ENCODE peak calls at places on chromosomes 16 and 17, in nine cellular contexts. One of them, this sample, is unnamed.

GRCh38 chr16:19911747-19912146 is 27.1 kb upstream of the GPRC5B start:
- DNase-seq in activated T-helper 1 cell treated with Interleukin-2 at 50 U/mL for 16 hours: no peak
- DNase-seq in activated CD4-positive, alpha-beta T cell treated with anti-CD3 and anti-CD28 coated beads, Interleukin-2, amount 50 U/mL, for 1 hour: no peak
- DNase-seq in stimulated activated CD8-positive, alpha-beta memory T cell treated with anti-CD3 and anti-CD28 coated beads, Interleukin-12 subunit alpha, Interleukin-12 subunit beta, amount 100 ng/mL, for 4 hours: no peak
- DNase-seq in OCI-LY7: no peak
- DNase-seq in activated T-helper 9 cell treated with anti-CD3 and anti-CD28 coated beads, Interleukin-2, amount 50 U/mL, for 16 hours: no peak
- DNase-seq in ELR: no peak
- DNase-seq in fibroblast of gingiva: no peak
- DNase-seq in GF-D8: no peak
- DNase-seq in this sample: no peak

GRCh38 chr17:75011788-75012319 is 616 bp upstream of the MRPL58 start:
- DNase-seq in stimulated activated CD8-positive, alpha-beta memory T cell treated with anti-CD3 and anti-CD28 coated beads, Interleukin-12 subunit alpha, Interleukin-12 subunit beta, amount 100 ng/mL, for 4 hours: no peak
- DNase-seq in OCI-LY7: no peak
- DNase-seq in activated CD4-positive, alpha-beta T cell treated with anti-CD3 and anti-CD28 coated beads, Interleukin-2, amount 50 U/mL, for 1 hour: no peak
- DNase-seq in activated T-helper 1 cell treated with Interleukin-2 at 50 U/mL for 16 hours: no peak
- DNase-seq in GF-D8: no peak
- DNase-seq in activated T-helper 9 cell treated with anti-CD3 and anti-CD28 coated beads, Interleukin-2, amount 50 U/mL, for 16 hours: no peak
- DNase-seq in fibroblast of gingiva: peak; percentile 81
- DNase-seq in ELR: peak; percentile 66
- DNase-seq in this sample: no peak

GRCh38 chr17:80945736-80946135 is 45.9 kb upstream of the CHMP6 start:
- DNase-seq in fibroblast of gingiva: no peak
- DNase-seq in activated CD4-positive, alpha-beta T cell treated with anti-CD3 and anti-CD28 coated beads, Interleukin-2, amount 50 U/mL, for 1 hour: no peak
- DNase-seq in activated T-helper 9 cell treated with anti-CD3 and anti-CD28 coated beads, Interleukin-2, amount 50 U/mL, for 16 hours: no peak
- DNase-seq in activated T-helper 1 cell treated with Interleukin-2 at 50 U/mL for 16 hours: no peak
- DNase-seq in GF-D8: no peak
- DNase-seq in ELR: no peak
- DNase-seq in stimulated activated CD8-positive, alpha-beta memory T cell treated with anti-CD3 and anti-CD28 coated beads, Interleukin-12 subunit alpha, Interleukin-12 subunit beta, amount 100 ng/mL, for 4 hours: no peak
- DNase-seq in OCI-LY7: no peak
- DNase-seq in this sample: no peak

GRCh38 chr17:35588196-35588920 is 1.2 kb downstream of the AP2B1 start:
- DNase-seq in activated T-helper 1 cell treated with Interleukin-2 at 50 U/mL for 16 hours: no peak
- DNase-seq in activated T-helper 9 cell treated with anti-CD3 and anti-CD28 coated beads, Interleukin-2, amount 50 U/mL, for 16 hours: no peak
- DNase-seq in activated CD4-positive, alpha-beta T cell treated with anti-CD3 and anti-CD28 coated beads, Interleukin-2, amount 50 U/mL, for 1 hour: no peak
- DNase-seq in GF-D8: no peak
- DNase-seq in ELR: peak; percentile 90
- DNase-seq in fibroblast of gingiva: peak; percentile 29
- DNase-seq in OCI-LY7: no peak
- DNase-seq in stimulated activated CD8-positive, alpha-beta memory T cell treated with anti-CD3 and anti-CD28 coated beads, Interleukin-12 subunit alpha, Interleukin-12 subunit beta, amount 100 ng/mL, for 4 hours: no peak
- DNase-seq in this sample: no peak

GRCh38 chr17:4536259-4536741 is 18.9 kb downstream of the MYBBP1A start:
- DNase-seq in GF-D8: no peak
- DNase-seq in activated CD4-positive, alpha-beta T cell treated with anti-CD3 and anti-CD28 coated beads, Interleukin-2, amount 50 U/mL, for 1 hour: no peak
- DNase-seq in activated T-helper 9 cell treated with anti-CD3 and anti-CD28 coated beads, Interleukin-2, amount 50 U/mL, for 16 hours: no peak
- DNase-seq in fibroblast of gingiva: no peak
- DNase-seq in activated T-helper 1 cell treated with Interleukin-2 at 50 U/mL for 16 hours: no peak
- DNase-seq in stimulated activated CD8-positive, alpha-beta memory T cell treated with anti-CD3 and anti-CD28 coated beads, Interleukin-12 subunit alpha, Interleukin-12 subunit beta, amount 100 ng/mL, for 4 hours: no peak
- DNase-seq in ELR: no peak
- DNase-seq in OCI-LY7: no peak
- DNase-seq in this sample: no peak

GRCh38 chr17:81349397-81350319 is 45.6 kb upstream of the BAHCC1 start:
- DNase-seq in OCI-LY7: no peak
- DNase-seq in activated T-helper 1 cell treated with Interleukin-2 at 50 U/mL for 16 hours: no peak
- DNase-seq in activated T-helper 9 cell treated with anti-CD3 and anti-CD28 coated beads, Interleukin-2, amount 50 U/mL, for 16 hours: no peak
- DNase-seq in stimulated activated CD8-positive, alpha-beta memory T cell treated with anti-CD3 and anti-CD28 coated beads, Interleukin-12 subunit alpha, Interleukin-12 subunit beta, amount 100 ng/mL, for 4 hours: no peak
- DNase-seq in activated CD4-positive, alpha-beta T cell treated with anti-CD3 and anti-CD28 coated beads, Interleukin-2, amount 50 U/mL, for 1 hour: no peak
- DNase-seq in GF-D8: no peak
- DNase-seq in ELR: peak; percentile 69
- DNase-seq in fibroblast of gingiva: no peak
- DNase-seq in this sample: no peak

GRCh38 chr16:65059421-65059980 is 62.4 kb downstream of the CDH11 start:
- DNase-seq in activated T-helper 1 cell treated with Interleukin-2 at 50 U/mL for 16 hours: no peak
- DNase-seq in OCI-LY7: no peak
- DNase-seq in ELR: no peak
- DNase-seq in activated CD4-positive, alpha-beta T cell treated with anti-CD3 and anti-CD28 coated beads, Interleukin-2, amount 50 U/mL, for 1 hour: no peak
- DNase-seq in activated T-helper 9 cell treated with anti-CD3 and anti-CD28 coated beads, Interleukin-2, amount 50 U/mL, for 16 hours: no peak
- DNase-seq in fibroblast of gingiva: no peak
- DNase-seq in stimulated activated CD8-positive, alpha-beta memory T cell treated with anti-CD3 and anti-CD28 coated beads, Interleukin-12 subunit alpha, Interleukin-12 subunit beta, amount 100 ng/mL, for 4 hours: no peak
- DNase-seq in GF-D8: no peak
- DNase-seq in this sample: no peak

GRCh38 chr17:76480676-76481075 is 13.3 kb downstream of the AANAT start:
- DNase-seq in activated T-helper 1 cell treated with Interleukin-2 at 50 U/mL for 16 hours: no peak
- DNase-seq in stimulated activated CD8-positive, alpha-beta memory T cell treated with anti-CD3 and anti-CD28 coated beads, Interleukin-12 subunit alpha, Interleukin-12 subunit beta, amount 100 ng/mL, for 4 hours: no peak
- DNase-seq in OCI-LY7: peak; percentile 85
- DNase-seq in activated T-helper 9 cell treated with anti-CD3 and anti-CD28 coated beads, Interleukin-2, amount 50 U/mL, for 16 hours: no peak
- DNase-seq in fibroblast of gingiva: no peak
- DNase-seq in GF-D8: no peak
- DNase-seq in ELR: no peak
- DNase-seq in activated CD4-positive, alpha-beta T cell treated with anti-CD3 and anti-CD28 coated beads, Interleukin-2, amount 50 U/mL, for 1 hour: no peak
- DNase-seq in this sample: no peak

GRCh38 chr16:30335598-30336474 is 19.3 kb downstream of the CD2BP2 start:
- DNase-seq in OCI-LY7: no peak
- DNase-seq in activated T-helper 9 cell treated with anti-CD3 and anti-CD28 coated beads, Interleukin-2, amount 50 U/mL, for 16 hours: no peak
- DNase-seq in activated CD4-positive, alpha-beta T cell treated with anti-CD3 and anti-CD28 coated beads, Interleukin-2, amount 50 U/mL, for 1 hour: no peak
- DNase-seq in stimulated activated CD8-positive, alpha-beta memory T cell treated with anti-CD3 and anti-CD28 coated beads, Interleukin-12 subunit alpha, Interleukin-12 subunit beta, amount 100 ng/mL, for 4 hours: no peak
- DNase-seq in GF-D8: no peak
- DNase-seq in ELR: peak; percentile 61
- DNase-seq in activated T-helper 1 cell treated with Interleukin-2 at 50 U/mL for 16 hours: no peak
- DNase-seq in fibroblast of gingiva: peak; percentile 38
- DNase-seq in this sample: no peak

GRCh38 chr16:71421911-71422310 is 19.9 kb downstream of the TLE7 start:
- DNase-seq in activated T-helper 1 cell treated with Interleukin-2 at 50 U/mL for 16 hours: no peak
- DNase-seq in OCI-LY7: peak; percentile 33
- DNase-seq in activated T-helper 9 cell treated with anti-CD3 and anti-CD28 coated beads, Interleukin-2, amount 50 U/mL, for 16 hours: no peak
- DNase-seq in GF-D8: no peak
- DNase-seq in ELR: peak; percentile 37
- DNase-seq in fibroblast of gingiva: no peak
- DNase-seq in stimulated activated CD8-positive, alpha-beta memory T cell treated with anti-CD3 and anti-CD28 coated beads, Interleukin-12 subunit alpha, Interleukin-12 subunit beta, amount 100 ng/mL, for 4 hours: no peak
- DNase-seq in activated CD4-positive, alpha-beta T cell treated with anti-CD3 and anti-CD28 coated beads, Interleukin-2, amount 50 U/mL, for 1 hour: peak; percentile 9
- DNase-seq in this sample: no peak

GRCh38 chr16:67723151-67723915 is 4.2 kb upstream of the GFOD2 start:
- DNase-seq in activated T-helper 1 cell treated with Interleukin-2 at 50 U/mL for 16 hours: no peak
- DNase-seq in GF-D8: no peak
- DNase-seq in fibroblast of gingiva: peak; percentile 56
- DNase-seq in OCI-LY7: no peak
- DNase-seq in activated T-helper 9 cell treated with anti-CD3 and anti-CD28 coated beads, Interleukin-2, amount 50 U/mL, for 16 hours: no peak
- DNase-seq in stimulated activated CD8-positive, alpha-beta memory T cell treated with anti-CD3 and anti-CD28 coated beads, Interleukin-12 subunit alpha, Interleukin-12 subunit beta, amount 100 ng/mL, for 4 hours: no peak
- DNase-seq in ELR: peak; percentile 95
- DNase-seq in activated CD4-positive, alpha-beta T cell treated with anti-CD3 and anti-CD28 coated beads, Interleukin-2, amount 50 U/mL, for 1 hour: no peak
- DNase-seq in this sample: no peak

GRCh38 chr17:13346996-13347762 is 254.6 kb downstream of the HS3ST3A1 start:
- DNase-seq in activated CD4-positive, alpha-beta T cell treated with anti-CD3 and anti-CD28 coated beads, Interleukin-2, amount 50 U/mL, for 1 hour: no peak
- DNase-seq in stimulated activated CD8-positive, alpha-beta memory T cell treated with anti-CD3 and anti-CD28 coated beads, Interleukin-12 subunit alpha, Interleukin-12 subunit beta, amount 100 ng/mL, for 4 hours: no peak
- DNase-seq in ELR: peak; percentile 98
- DNase-seq in GF-D8: no peak
- DNase-seq in OCI-LY7: no peak
- DNase-seq in activated T-helper 1 cell treated with Interleukin-2 at 50 U/mL for 16 hours: no peak
- DNase-seq in activated T-helper 9 cell treated with anti-CD3 and anti-CD28 coated beads, Interleukin-2, amount 50 U/mL, for 16 hours: no peak
- DNase-seq in fibroblast of gingiva: peak; percentile 81
- DNase-seq in this sample: no peak

GRCh38 chr16:77780378-77780837 is 8.0 kb upstream of the VAT1L start:
- DNase-seq in activated T-helper 1 cell treated with Interleukin-2 at 50 U/mL for 16 hours: no peak
- DNase-seq in fibroblast of gingiva: peak; percentile 25
- DNase-seq in stimulated activated CD8-positive, alpha-beta memory T cell treated with anti-CD3 and anti-CD28 coated beads, Interleukin-12 subunit alpha, Interleukin-12 subunit beta, amount 100 ng/mL, for 4 hours: no peak
- DNase-seq in activated T-helper 9 cell treated with anti-CD3 and anti-CD28 coated beads, Interleukin-2, amount 50 U/mL, for 16 hours: no peak
- DNase-seq in ELR: peak; percentile 85
- DNase-seq in activated CD4-positive, alpha-beta T cell treated with anti-CD3 and anti-CD28 coated beads, Interleukin-2, amount 50 U/mL, for 1 hour: no peak
- DNase-seq in GF-D8: no peak
- DNase-seq in OCI-LY7: no peak
- DNase-seq in this sample: no peak

GRCh38 chr16:30092373-30093010 is 768 bp upstream of the TBX6 start:
- DNase-seq in OCI-LY7: peak; percentile 95
- DNase-seq in activated T-helper 9 cell treated with anti-CD3 and anti-CD28 coated beads, Interleukin-2, amount 50 U/mL, for 16 hours: peak; percentile 49
- DNase-seq in stimulated activated CD8-positive, alpha-beta memory T cell treated with anti-CD3 and anti-CD28 coated beads, Interleukin-12 subunit alpha, Interleukin-12 subunit beta, amount 100 ng/mL, for 4 hours: peak; percentile 28
- DNase-seq in activated CD4-positive, alpha-beta T cell treated with anti-CD3 and anti-CD28 coated beads, Interleukin-2, amount 50 U/mL, for 1 hour: peak; percentile 55
- DNase-seq in activated T-helper 1 cell treated with Interleukin-2 at 50 U/mL for 16 hours: peak; percentile 37
- DNase-seq in fibroblast of gingiva: peak; percentile 32
- DNase-seq in ELR: peak; percentile 54
- DNase-seq in GF-D8: peak; percentile 91
- DNase-seq in this sample: peak; percentile 46

GRCh38 chr17:78383725-78384471 is 5.4 kb downstream of the PGS1 start:
- DNase-seq in activated T-helper 1 cell treated with Interleukin-2 at 50 U/mL for 16 hours: peak; percentile 7
- DNase-seq in GF-D8: peak; percentile 95
- DNase-seq in fibroblast of gingiva: peak; percentile 97
- DNase-seq in activated T-helper 9 cell treated with anti-CD3 and anti-CD28 coated beads, Interleukin-2, amount 50 U/mL, for 16 hours: peak; percentile 51
- DNase-seq in activated CD4-positive, alpha-beta T cell treated with anti-CD3 and anti-CD28 coated beads, Interleukin-2, amount 50 U/mL, for 1 hour: no peak
- DNase-seq in stimulated activated CD8-positive, alpha-beta memory T cell treated with anti-CD3 and anti-CD28 coated beads, Interleukin-12 subunit alpha, Interleukin-12 subunit beta, amount 100 ng/mL, for 4 hours: no peak
- DNase-seq in ELR: peak; percentile 100
- DNase-seq in OCI-LY7: peak; percentile 26
- DNase-seq in this sample: no peak

GRCh38 chr16:68529608-68529930 is 9.5 kb upstream of the ZFP90 start:
- DNase-seq in activated T-helper 1 cell treated with Interleukin-2 at 50 U/mL for 16 hours: no peak
- DNase-seq in stimulated activated CD8-positive, alpha-beta memory T cell treated with anti-CD3 and anti-CD28 coated beads, Interleukin-12 subunit alpha, Interleukin-12 subunit beta, amount 100 ng/mL, for 4 hours: no peak
- DNase-seq in activated CD4-positive, alpha-beta T cell treated with anti-CD3 and anti-CD28 coated beads, Interleukin-2, amount 50 U/mL, for 1 hour: no peak
- DNase-seq in activated T-helper 9 cell treated with anti-CD3 and anti-CD28 coated beads, Interleukin-2, amount 50 U/mL, for 16 hours: no peak
- DNase-seq in GF-D8: no peak
- DNase-seq in OCI-LY7: no peak
- DNase-seq in fibroblast of gingiva: no peak
- DNase-seq in ELR: no peak
- DNase-seq in this sample: no peak